ENCODE peak calls at places on chromosomes 5 and 9, in six cellular contexts. One of them, this sample, is unnamed.

GRCh38 chr9:98750396-98751060 is 41.8 kb upstream of the GABBR2 start:
- DNase-seq in fibroblast of gingiva: no peak
- DNase-seq in Caki2: no peak
- DNase-seq in foreskin keratinocyte: no peak
- DNase-seq in kidney glomerular epithelial cell: no peak
- DNase-seq in thoracic aorta: no peak
- DNase-seq in this sample: no peak

GRCh38 chr5:55864606-55865541 is 13.7 kb downstream of the IL31RA start:
- DNase-seq in fibroblast of gingiva: no peak
- DNase-seq in Caki2: no peak
- DNase-seq in foreskin keratinocyte: no peak
- DNase-seq in kidney glomerular epithelial cell: no peak
- DNase-seq in thoracic aorta: no peak
- DNase-seq in this sample: no peak

GRCh38 chr5:1214936-1215220 is 10.3 kb upstream of the SLC6A18 start:
- DNase-seq in fibroblast of gingiva: no peak
- DNase-seq in Caki2: no peak
- DNase-seq in foreskin keratinocyte: no peak
- DNase-seq in kidney glomerular epithelial cell: no peak
- DNase-seq in thoracic aorta: no peak
- DNase-seq in this sample: no peak

GRCh38 chr5:158543539-158544387 is 556.0 kb downstream of the EBF1 start:
- DNase-seq in fibroblast of gingiva: peak; percentile 86
- DNase-seq in Caki2: no peak
- DNase-seq in foreskin keratinocyte: no peak
- DNase-seq in kidney glomerular epithelial cell: peak; percentile 49
- DNase-seq in thoracic aorta: no peak
- DNase-seq in this sample: no peak

GRCh38 chr5:127942246-127943060 is 141.1 kb upstream of the SLC12A2 start:
- DNase-seq in fibroblast of gingiva: peak; percentile 31
- DNase-seq in Caki2: no peak
- DNase-seq in foreskin keratinocyte: no peak
- DNase-seq in kidney glomerular epithelial cell: peak; percentile 19
- DNase-seq in thoracic aorta: no peak
- DNase-seq in this sample: no peak

GRCh38 chr5:56160723-56161445 is 72.2 kb downstream of the ANKRD55 start:
- DNase-seq in fibroblast of gingiva: no peak
- DNase-seq in Caki2: no peak
- DNase-seq in foreskin keratinocyte: no peak
- DNase-seq in kidney glomerular epithelial cell: no peak
- DNase-seq in thoracic aorta: no peak
- DNase-seq in this sample: no peak

GRCh38 chr9:126307306-126308061 is 19.1 kb upstream of the MVB12B start:
- DNase-seq in fibroblast of gingiva: no peak
- DNase-seq in Caki2: no peak
- DNase-seq in foreskin keratinocyte: no peak
- DNase-seq in kidney glomerular epithelial cell: no peak
- DNase-seq in thoracic aorta: no peak
- DNase-seq in this sample: peak; percentile 30

GRCh38 chr9:126872516-126872915 is 12.1 kb downstream of the ZBTB34 start:
- DNase-seq in fibroblast of gingiva: no peak
- DNase-seq in Caki2: no peak
- DNase-seq in foreskin keratinocyte: no peak
- DNase-seq in kidney glomerular epithelial cell: no peak
- DNase-seq in thoracic aorta: no peak
- DNase-seq in this sample: no peak

GRCh38 chr9:2159521-2160417 is 144.6 kb downstream of the SMARCA2 start:
- DNase-seq in fibroblast of gingiva: peak; percentile 8
- DNase-seq in Caki2: no peak
- DNase-seq in foreskin keratinocyte: no peak
- DNase-seq in kidney glomerular epithelial cell: peak; percentile 27
- DNase-seq in thoracic aorta: no peak
- DNase-seq in this sample: peak; percentile 10

GRCh38 chr5:34695275-34696032 is 39.3 kb downstream of the RAI14 start:
- DNase-seq in fibroblast of gingiva: no peak
- DNase-seq in Caki2: no peak
- DNase-seq in foreskin keratinocyte: no peak
- DNase-seq in kidney glomerular epithelial cell: no peak
- DNase-seq in thoracic aorta: no peak
- DNase-seq in this sample: no peak

GRCh38 chr5:169128679-169129078 is 172.3 kb downstream of the SLIT3 start:
- DNase-seq in fibroblast of gingiva: no peak
- DNase-seq in Caki2: no peak
- DNase-seq in foreskin keratinocyte: no peak
- DNase-seq in kidney glomerular epithelial cell: no peak
- DNase-seq in thoracic aorta: no peak
- DNase-seq in this sample: no peak